ENCODE peak calls at places on chromosomes 16 and 17, in six cellular contexts. M is natural killer cell treated with Interleukin-12 subunit alpha and Interleukin-12 subunit beta and Interleukin-15 and Interleukin-18, amount 100 ng/mL, for 72 hours; S is GDM1; P is activated naive CD4-positive, alpha-beta T cell; W is cardiac fibroblast; Y is erythroblast. L is an unnamed sample.

GRCh38 chr17:36931096-36931696 is 6.1 kb upstream of the LHX1 start:
- DNase-seq in S (no peak), P (no peak), M (no peak), Y (no peak), W (no peak), L (no peak)

GRCh38 chr16:28212532-28212873 is 738 bp upstream of the XPO6 start:
- DNase-seq in Y (no peak), S (no peak), M (no peak), P (no peak), W (peak), L (no peak)

GRCh38 chr17:9023389-9024210 is 2.3 kb downstream of the NTN1 start:
- DNase-seq in W (no peak), S (no peak), P (no peak), M (no peak), Y (no peak), L (no peak)

GRCh38 chr17:74767111-74767516 is 9.0 kb downstream of the NAT9 start:
- DNase-seq in S (no peak), W (no peak), M (no peak), Y (no peak), P (no peak), L (no peak)

GRCh38 chr17:50466371-50467113 is 2.1 kb downstream of the CHAD start:
- DNase-seq in Y (no peak), S (no peak), P (no peak), M (no peak), W (no peak), L (no peak)

GRCh38 chr16:86578499-86579267 is at the start of gene FOXL1:
- DNase-seq in M (no peak), Y (no peak), W (peak), P (no peak), S (no peak), L (peak)

GRCh38 chr17:73782231-73782630 is 138.0 kb upstream of the SDK2 start:
- DNase-seq in P (no peak), M (no peak), Y (no peak), S (no peak), W (no peak), L (no peak)

GRCh38 chr17:2796164-2797140 is at the start of gene RAP1GAP2:
- DNase-seq in P (peak), W (no peak), S (peak), M (peak), Y (peak), L (peak)

GRCh38 chr16:57730771-57731730 is 4.5 kb upstream of the KATNB1 start:
- DNase-seq in W (no peak), P (no peak), S (no peak), Y (no peak), M (no peak), L (no peak)

GRCh38 chr17:61822326-61823285 is 40.7 kb downstream of the BRIP1 start:
- DNase-seq in M (no peak), Y (no peak), W (no peak), P (no peak), S (no peak), L (no peak)

GRCh38 chr17:17303010-17303846 is at the start of gene NT5M:
- DNase-seq in S (peak), M (peak), P (peak), Y (peak), W (peak), L (peak)

GRCh38 chr16:81489547-81490267 is 45.1 kb downstream of the CMIP start:
- DNase-seq in M (no peak), S (no peak), Y (no peak), W (no peak), P (no peak), L (no peak)